ENCODE peak calls at places on chromosomes 7 and 10, in four cellular contexts. V, J, N and G are unnamed samples. For H3K36me3, H3K9me3 and H3K4me1, the result is how much of the 10 kb centered on the place peaks cover.

GRCh38 chr7:137981668-137982067 is 20.2 kb downstream of the CREB3L2 start:
- DNase-seq in V (no peak), J (peak), N (no peak), G (no peak)

GRCh38 chr10:90884414-90884813 is 12.6 kb downstream of the RPP30 start:
- DNase-seq in V (no peak), J (no peak), N (no peak), G (no peak)

GRCh38 chr10:26555719-26556368 is 117.7 kb downstream of the APBB1IP start:
- DNase-seq in V (no peak), J (no peak), N (no peak), G (no peak)

GRCh38 chr10:94991243-94991888 is 52.9 kb downstream of the CYP2C9 start:
- DNase-seq in V (no peak), J (no peak), N (no peak), G (no peak)

GRCh38 chr7:105387621-105388372 is 924 bp downstream of the SRPK2 start:
- DNase-seq in V (peak), J (peak), N (peak), G (peak)

GRCh38 chr7:149764481-149765398 is 8.6 kb downstream of the ZNF467 start:
- DNase-seq in V (no peak), J (no peak), N (no peak), G (no peak)

GRCh38 chr10:94138391-94138790 is 144.7 kb downstream of the PLCE1 start:
- DNase-seq in V (no peak), J (no peak), N (no peak), G (no peak)

GRCh38 chr10:112382539-112383235 is 8.8 kb downstream of the ACSL5 start:
- DNase-seq in V (no peak), J (no peak), N (no peak), G (no peak)

GRCh38 chr10:78199759-78200158 is 166.1 kb downstream of the RPS24 start:
- DNase-seq in V (no peak), J (no peak), N (no peak), G (no peak)

GRCh38 chr7:74572301-74573090 is 85.0 kb upstream of the GTF2I start:
- DNase-seq in V (no peak), J (no peak), N (no peak), G (no peak)

GRCh38 chr10:105700327-105700726 is 1059.2 kb downstream of the SORCS3 start:
- DNase-seq in V (no peak), J (no peak), N (no peak), G (no peak)

GRCh38 chr7:112986256-112987031 is 100.2 kb downstream of the GPR85 start:
- DNase-seq in V (no peak), J (no peak), N (no peak), G (no peak)

GRCh38 chr10:51763746-51764145 is 64.4 kb upstream of the CSTF2T start:
- DNase-seq in V (no peak), J (no peak), N (no peak), G (no peak)

GRCh38 chr10:51760864-51761263 is 61.5 kb upstream of the CSTF2T start:
- DNase-seq in V (no peak), J (no peak), N (no peak), G (no peak)

GRCh38 chr10:51758366-51758765 is 59.0 kb upstream of the CSTF2T start:
- DNase-seq in V (no peak), J (no peak), N (no peak), G (no peak)

GRCh38 chr10:51765284-51765971 is 66.0 kb upstream of the CSTF2T start:
- DNase-seq in V (no peak), J (no peak), N (no peak), G (no peak)

GRCh38 chr10:51759896-51760534 is 60.6 kb upstream of the CSTF2T start:
- DNase-seq in V (no peak), J (no peak), N (no peak), G (no peak)
- H3K36me3 ChIP-seq in V (under half), J (under half), N (under half), G (under half)

GRCh38 chr7:6680146-6680545 is 26.6 kb downstream of the ZNF12 start:
- DNase-seq in V (no peak), J (no peak), N (no peak), G (no peak)
- H3K9me3 ChIP-seq in V (under half), J (under half), N (half or more), G (under half)

GRCh38 chr7:4693749-4694148 is 11.7 kb downstream of the FOXK1 start:
- DNase-seq in V (no peak), J (no peak), N (no peak), G (no peak)
- H3K4me1 ChIP-seq in V (under half), J (under half), N (under half), G (under half)

GRCh38 chr10:3142146-3142875 is 30.3 kb downstream of the PITRM1 start:
- DNase-seq in V (no peak), J (no peak), N (no peak), G (no peak)
- H3K36me3 ChIP-seq in V (under half), J (under half), N (half or more), G (half or more)

DNA sequence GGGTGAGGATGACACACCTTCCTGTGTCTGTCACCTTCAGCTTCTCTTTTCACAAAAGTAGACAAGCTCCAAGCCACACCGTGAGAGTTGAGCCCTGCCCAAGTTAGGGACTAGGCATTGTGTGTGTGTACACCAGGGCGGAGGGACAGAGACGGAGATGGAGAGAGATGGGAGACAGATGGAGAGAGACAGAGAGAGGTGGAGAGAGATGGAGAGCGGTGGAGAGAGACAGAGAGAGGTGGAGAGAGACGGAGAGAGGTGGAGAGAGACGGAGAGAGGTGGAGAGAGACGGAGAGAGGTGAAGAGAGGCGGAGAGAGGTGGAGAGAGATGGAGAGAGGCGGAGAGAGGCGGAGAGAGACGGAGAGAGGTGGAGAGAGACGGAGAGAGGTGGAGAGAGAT is 207.0 kb downstream of the DNAJB6 start:
- DNase-seq in V (no peak), J (no peak), N (no peak), G (no peak)
- H3K9me3 ChIP-seq in V (under half), J (under half), N (under half), G (under half)

DNA sequence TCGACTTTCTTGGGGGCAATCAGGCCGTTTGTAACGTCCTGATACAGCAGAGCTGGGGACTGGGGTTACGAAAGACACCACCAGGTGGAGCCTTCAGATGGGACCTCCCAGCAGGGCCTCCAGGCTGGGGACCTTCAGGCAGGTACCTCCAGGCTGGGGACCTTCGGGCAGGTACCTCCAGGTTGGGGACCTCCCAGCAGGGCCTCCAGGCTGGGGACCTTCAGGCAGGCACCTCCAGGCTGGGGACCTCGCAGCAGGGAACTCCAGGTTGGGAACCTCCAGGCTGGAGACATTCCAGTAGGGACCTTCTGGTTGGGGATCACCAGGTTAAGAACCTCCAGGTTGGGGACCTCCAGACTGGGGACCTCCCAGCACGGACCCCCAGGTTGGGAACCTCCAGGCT is 23.5 kb upstream of the GPR146 start:
- DNase-seq in V (no peak), J (no peak), N (no peak), G (no peak)
- H3K4me1 ChIP-seq in V (under half), J (under half), N (under half), G (under half)

GRCh38 chr7:107945332-107945731 is 54.3 kb downstream of the DLD start:
- DNase-seq in V (no peak), J (no peak), N (no peak), G (no peak)
- H3K36me3 ChIP-seq in V (under half), J (under half), N (under half), G (under half)